ENCODE peak calls at places on chromosomes 2 and 18, in eight cellular contexts. Y is A549, P is fibroblast of pulmonary artery, Z is IMR-90, A is aorta, V is frontal cortex, E is heart left ventricle, T is T-helper 22 cell. U is an unnamed sample.
A peak's percentile ranks its signal among the peaks of the same experiment; 100 is the strongest.

GRCh38 chr2:205482399-205483065 is 199.8 kb upstream of the NRP2 start:
- DNase-seq in Z (peak; percentile 36), A (no peak), V (no peak), E (peak; percentile 5), Y (no peak), P (peak; percentile 31), T (no peak), U (no peak)

GRCh38 chr2:121128741-121129659 is 156.0 kb downstream of the TFCP2L1 start:
- DNase-seq in T (no peak), P (peak; percentile 18), V (no peak), Z (no peak), A (no peak), Y (peak; percentile 60), E (no peak), U (no peak)

GRCh38 chr2:150792780-150793300 is 305.4 kb upstream of the RND3 start:
- DNase-seq in A (no peak), Y (no peak), T (no peak), V (no peak), P (no peak), Z (no peak), E (peak; percentile 11), U (no peak)

GRCh38 chr2:188808921-188809320 is 165.3 kb upstream of the COL3A1 start:
- DNase-seq in V (no peak), T (no peak), Y (no peak), P (peak; percentile 73), E (no peak), Z (peak; percentile 88), A (no peak), U (no peak)

GRCh38 chr2:221715783-221716386 is 143.8 kb upstream of the EPHA4 start:
- DNase-seq in A (no peak), T (no peak), V (no peak), P (no peak), Z (no peak), Y (no peak), E (no peak), U (no peak)

GRCh38 chr2:49254401-49254800 is 100.1 kb upstream of the FSHR start:
- DNase-seq in Z (no peak), T (no peak), Y (no peak), V (no peak), P (no peak), A (no peak), E (no peak), U (no peak)

GRCh38 chr2:127859712-127860085 is 1.7 kb upstream of the POLR2D start:
- DNase-seq in E (no peak), T (peak; percentile 53), A (no peak), P (no peak), Z (no peak), Y (no peak), V (no peak), U (peak; percentile 30)

GRCh38 chr2:41930807-41931566 is 116.8 kb upstream of the PKDCC start:
- DNase-seq in Y (peak; percentile 95), Z (no peak), A (no peak), T (no peak), V (no peak), E (no peak), P (no peak), U (no peak)

GRCh38 chr2:109690822-109691541 is 76.8 kb downstream of the SOWAHC start:
- DNase-seq in E (peak; percentile 44), Z (peak; percentile 22), V (no peak), P (no peak), Y (no peak), A (peak; percentile 83), T (no peak), U (peak; percentile 54)

GRCh38 chr2:105373895-105374401 is 24.9 kb downstream of the FHL2 start:
- DNase-seq in T (no peak), P (no peak), Y (no peak), Z (no peak), E (no peak), V (no peak), A (no peak), U (no peak)

GRCh38 chr18:60984496-60984895 is 348.7 kb upstream of the CDH20 start:
- DNase-seq in A (no peak), Z (peak; percentile 47), P (peak; percentile 71), T (no peak), V (no peak), Y (no peak), E (no peak), U (no peak)

GRCh38 chr2:29519996-29520395 is 401.4 kb downstream of the ALK start:
- DNase-seq in P (peak; percentile 12), T (no peak), E (no peak), Y (no peak), Z (peak; percentile 73), A (no peak), V (no peak), U (no peak)

GRCh38 chr2:167212054-167212648 is 323.9 kb downstream of the XIRP2 start:
- DNase-seq in A (no peak), V (no peak), P (peak; percentile 75), Z (peak; percentile 66), T (no peak), E (no peak), Y (peak; percentile 36), U (no peak)

GRCh38 chr2:5616019-5616418 is 76.2 kb upstream of the SOX11 start:
- DNase-seq in Z (no peak), P (no peak), T (no peak), E (no peak), Y (no peak), V (no peak), A (no peak), U (no peak)

GRCh38 chr2:217203086-217203485 is 343.2 kb upstream of the TNP1 start:
- DNase-seq in V (no peak), A (no peak), E (no peak), P (no peak), Y (no peak), Z (no peak), T (no peak), U (no peak)

GRCh38 chr18:48771641-48772380 is 179.0 kb downstream of the SMAD7 start:
- DNase-seq in A (no peak), T (no peak), Z (no peak), Y (no peak), E (peak; percentile 53), V (no peak), P (no peak), U (no peak)

GRCh38 chr2:98520806-98521205 is 76.1 kb downstream of the INPP4A start:
- DNase-seq in E (no peak), A (no peak), P (no peak), Z (no peak), Y (no peak), T (no peak), V (no peak), U (no peak)

GRCh38 chr2:55018619-55019018 is 31.6 kb downstream of the RTN4 start:
- DNase-seq in P (no peak), A (no peak), Y (no peak), T (no peak), V (no peak), Z (no peak), E (no peak), U (no peak)

GRCh38 chr2:121189011-121189410 is 96.0 kb downstream of the TFCP2L1 start:
- DNase-seq in Z (no peak), P (peak; percentile 39), V (no peak), A (no peak), T (no peak), E (no peak), Y (no peak), U (no peak)

GRCh38 chr2:43848174-43848573 is 9.4 kb downstream of the ABCG8 start:
- DNase-seq in Y (peak; percentile 66), A (no peak), V (no peak), P (no peak), Z (peak; percentile 29), E (no peak), T (no peak), U (no peak)

U was measured in ovary.